ENCODE peak calls at places on chromosome 17, in four cellular contexts. B, X, T and G are unnamed samples.

GRCh38 chr17:45246861-45247428 is 14.9 kb downstream of the SPATA32 start:
- DNase-seq in X (no peak), T (peak; percentile 43), B (no peak), G (no peak)

GRCh38 chr17:59483860-59484259 is 81.5 kb upstream of the DHX40 start:
- DNase-seq in B (no peak), X (no peak), T (no peak), G (no peak)

GRCh38 chr17:17484451-17484899 is 7.7 kb downstream of the MED9 start:
- DNase-seq in X (no peak), B (no peak), T (no peak), G (no peak)

GRCh38 chr17:59223813-59224212 is 3.5 kb downstream of the GDPD1 start:
- DNase-seq in T (no peak), B (no peak), X (no peak), G (no peak)

GRCh38 chr17:74547264-74547663 is 1.3 kb upstream of the CD300C start:
- DNase-seq in B (no peak), T (no peak), X (no peak), G (no peak)

GRCh38 chr17:61611323-61611722 is 20.3 kb upstream of the NACA2 start:
- DNase-seq in T (no peak), X (no peak), B (no peak), G (no peak)

GRCh38 chr17:45311762-45312476 is 4.9 kb downstream of the MAP3K14 start:
- DNase-seq in T (peak; percentile 43), X (no peak), B (no peak), G (peak; percentile 96)

GRCh38 chr17:68768804-68769203 is 167.6 kb upstream of the FAM20A start:
- DNase-seq in B (no peak), X (no peak), T (no peak), G (no peak)

GRCh38 chr17:70780031-70780430 is 610.7 kb downstream of the KCNJ2 start:
- DNase-seq in T (no peak), B (no peak), X (no peak), G (no peak)

GRCh38 chr17:75024686-75025397 is 12.4 kb downstream of the MRPL58 start:
- DNase-seq in T (no peak), B (no peak), X (no peak), G (peak; percentile 61)

GRCh38 chr17:20267459-20267842 is 199.9 kb downstream of the LGALS9B start:
- DNase-seq in X (no peak), T (peak; percentile 5), B (peak; percentile 4), G (no peak)

GRCh38 chr17:59506907-59507726 is 58.3 kb upstream of the DHX40 start:
- DNase-seq in B (no peak), X (no peak), T (no peak), G (no peak)

GRCh38 chr17:12070561-12070960 is 49.9 kb downstream of the MAP2K4 start:
- DNase-seq in B (no peak), T (no peak), X (no peak), G (no peak)

GRCh38 chr17:75979705-75980187 is 706 bp downstream of the TEN1 start:
- DNase-seq in X (no peak), B (no peak), T (no peak), G (no peak)

GRCh38 chr17:56648814-56649213 is 55.3 kb downstream of the NOG start:
- DNase-seq in B (no peak), T (no peak), X (no peak), G (no peak)

GRCh38 chr17:17055286-17056166 is 13.3 kb downstream of the MPRIP start:
- DNase-seq in T (no peak), B (no peak), X (no peak), G (no peak)

GRCh38 chr17:70661342-70662222 is 492.2 kb downstream of the KCNJ2 start:
- DNase-seq in X (no peak), T (no peak), B (no peak), G (no peak)

GRCh38 chr17:3012926-3013581 is 50.4 kb downstream of the OR1D5 start:
- DNase-seq in B (peak; percentile 16), X (peak; percentile 62), T (peak; percentile 46), G (peak; percentile 53)

GRCh38 chr17:68733241-68734176 is 132.3 kb upstream of the FAM20A start:
- DNase-seq in B (no peak), X (peak; percentile 58), T (peak; percentile 16), G (peak; percentile 83)

GRCh38 chr17:40095944-40096791 is 4.2 kb downstream of the NR1D1 start:
- DNase-seq in B (peak; percentile 99), T (no peak), X (no peak), G (no peak)

GRCh38 chr17:68821860-68822693 is 133.1 kb downstream of the ABCA8 start:
- DNase-seq in B (no peak), T (no peak), X (no peak), G (peak; percentile 99)

GRCh38 chr17:73240561-73240960 is 21.1 kb downstream of the CPSF4L start:
- DNase-seq in B (no peak), X (no peak), T (no peak), G (no peak)

GRCh38 chr17:3400008-3400407 is 1.8 kb upstream of the OR1E1 start:
- DNase-seq in X (no peak), T (no peak), B (no peak), G (no peak)

GRCh38 chr17:82697808-82698064 is 762 bp downstream of the RAB40B start:
- DNase-seq in T (no peak), B (no peak), X (no peak), G (no peak)

GRCh38 chr17:82694647-82695046 is 3.9 kb downstream of the RAB40B start:
- DNase-seq in B (no peak), T (no peak), X (no peak), G (no peak)

GRCh38 chr17:82698065-82698973 is at the start of gene RAB40B:
- DNase-seq in T (peak; percentile 99), B (peak; percentile 88), X (peak; percentile 88), G (peak; percentile 96)

GRCh38 chr17:82696916-82697807 is 1.3 kb downstream of the RAB40B start:
- DNase-seq in X (no peak), T (no peak), B (no peak), G (no peak)

GRCh38 chr17:82696259-82696658 is 2.2 kb downstream of the RAB40B start:
- DNase-seq in B (no peak), T (no peak), X (no peak), G (no peak)
- TF ChIP-seq KDM1A in B (no peak), T (no peak), X (no peak), G (no peak)

DNA sequence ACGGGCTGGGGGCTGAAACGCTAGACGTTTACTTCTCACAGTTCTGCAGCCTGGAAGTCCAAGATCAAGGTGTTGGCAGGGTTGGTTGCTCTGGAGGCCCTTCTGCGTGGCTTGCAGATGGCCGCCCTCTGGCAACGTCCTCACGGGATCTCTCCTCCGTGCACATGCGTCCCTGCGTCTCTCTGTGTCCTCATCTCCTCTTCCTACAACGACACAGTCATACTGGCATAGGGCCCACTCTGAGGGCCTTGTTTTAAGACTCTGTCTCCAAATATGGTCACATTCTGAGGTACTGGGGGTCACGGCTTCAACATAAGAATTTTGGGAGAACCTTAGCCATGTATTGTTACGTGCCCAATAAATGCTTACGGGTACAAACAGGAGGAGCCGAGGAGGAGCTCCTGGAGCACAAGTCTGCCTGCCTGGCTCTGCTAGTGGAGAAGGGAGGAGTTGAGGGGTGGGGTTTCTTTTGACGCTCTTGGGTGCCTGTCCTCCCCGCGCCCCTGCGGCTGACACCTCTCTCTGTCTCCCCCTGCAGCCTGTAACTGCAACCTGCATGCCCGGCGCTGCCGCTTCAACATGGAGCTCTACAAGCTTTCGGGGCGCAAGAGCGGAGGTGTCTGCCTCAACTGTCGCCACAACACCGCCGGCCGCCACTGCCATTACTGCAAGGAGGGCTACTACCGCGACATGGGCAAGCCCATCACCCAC is 141.1 kb downstream of the NTN1 start:
- DNase-seq in T (peak; percentile 50), X (peak; percentile 51), B (no peak), G (no peak)
- TF ChIP-seq JUND in T (no peak), X (no peak), B (no peak), G (no peak)

GRCh38 chr17:1241904-1242303 is 28.3 kb upstream of the BHLHA9 start:
- DNase-seq in X (no peak), B (no peak), T (no peak), G (no peak)
- TF ChIP-seq HDAC2 in X (no peak), B (no peak), T (no peak), G (no peak)

GRCh38 chr17:27408891-27409290 is 47.4 kb upstream of the KSR1 start:
- DNase-seq in B (no peak), X (no peak), T (no peak), G (no peak)
- TF ChIP-seq KDM1A in B (no peak), X (no peak), T (no peak), G (no peak)